ENCODE peak calls at places on chromosomes 13 and 19, in nine cellular contexts. P is HFFc6, N is pancreas, J is mammary epithelial cell, H is astrocyte of the spinal cord, A is coronary artery, L is right lobe of liver, R is OCI-LY7, V is Calu3. I is an unnamed sample.

GRCh38 chr19:48190288-48191284 is 20.1 kb downstream of the ZSWIM9 start:
- DNase-seq in P (no peak), N (peak; percentile 71), J (peak; percentile 99), H (peak; percentile 88), A (no peak), L (no peak), R (peak; percentile 90), V (peak; percentile 86), I (peak; percentile 34)

GRCh38 chr13:82407321-82407720 is 1475.0 kb downstream of the SLITRK1 start:
- DNase-seq in P (peak; percentile 13), N (no peak), J (no peak), H (no peak), A (no peak), L (no peak), R (no peak), V (no peak), I (no peak)

GRCh38 chr13:38405216-38405615 is 55.6 kb downstream of the UFM1 start:
- DNase-seq in P (no peak), N (no peak), J (no peak), H (no peak), A (no peak), L (no peak), R (no peak), V (no peak), I (no peak)

GRCh38 chr19:13729859-13730258 is 34.5 kb upstream of the MRI1 start:
- DNase-seq in P (peak; percentile 20), N (no peak), J (no peak), H (peak; percentile 20), A (no peak), L (no peak), R (no peak), V (no peak), I (no peak)

GRCh38 chr19:55146648-55147218 is 2.3 kb downstream of the TNNT1 start:
- DNase-seq in P (no peak), N (no peak), J (no peak), H (no peak), A (no peak), L (no peak), R (peak; percentile 42), V (peak; percentile 68), I (no peak)

GRCh38 chr13:52024481-52024880 is at the start of gene UTP14C:
- DNase-seq in P (no peak), N (no peak), J (peak; percentile 67), H (no peak), A (no peak), L (no peak), R (no peak), V (no peak), I (no peak)

GRCh38 chr19:43306097-43306496 is 36.8 kb upstream of the PSG9 start:
- DNase-seq in P (peak; percentile 37), N (no peak), J (no peak), H (no peak), A (no peak), L (no peak), R (no peak), V (no peak), I (no peak)

GRCh38 chr13:56528040-56528760 is 612.5 kb upstream of the PRR20A start:
- DNase-seq in P (no peak), N (no peak), J (no peak), H (no peak), A (no peak), L (no peak), R (no peak), V (no peak), I (no peak)

GRCh38 chr13:74047925-74048324 is 86.3 kb downstream of the KLF12 start:
- DNase-seq in P (no peak), N (no peak), J (peak; percentile 56), H (no peak), A (no peak), L (no peak), R (no peak), V (peak; percentile 3), I (no peak)

GRCh38 chr19:16969127-16969526 is 57.5 kb downstream of the CPAMD8 start:
- DNase-seq in P (no peak), N (no peak), J (peak; percentile 45), H (no peak), A (no peak), L (no peak), R (peak; percentile 57), V (peak; percentile 7), I (no peak)

GRCh38 chr13:29362849-29363604 is 232.5 kb downstream of the SLC7A1 start:
- DNase-seq in P (peak; percentile 29), N (peak; percentile 41), J (peak; percentile 32), H (peak; percentile 33), A (no peak), L (no peak), R (peak; percentile 67), V (peak; percentile 45), I (no peak)

GRCh38 chr13:79417741-79418140 is 11.7 kb upstream of the RBM26 start:
- DNase-seq in P (no peak), N (no peak), J (no peak), H (no peak), A (no peak), L (no peak), R (no peak), V (no peak), I (no peak)

DNA sequence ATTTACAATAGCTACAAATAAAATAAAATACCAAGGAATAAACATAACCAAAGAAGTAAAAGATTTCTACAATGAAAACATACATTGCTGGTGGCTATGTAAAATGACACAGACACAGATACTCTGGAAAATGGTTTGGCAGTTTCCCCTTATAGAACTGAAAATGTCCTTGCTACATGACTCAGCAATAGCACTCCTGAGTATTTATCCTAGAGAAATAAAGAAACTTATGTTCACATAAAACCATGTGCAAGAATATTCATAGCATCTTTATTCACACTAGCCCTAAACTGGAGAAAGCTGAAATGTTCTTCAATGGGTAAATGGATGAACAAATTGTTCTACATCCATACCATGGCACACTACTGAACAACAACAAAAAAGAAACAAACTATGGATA is 100.2 kb upstream of the RFC3 start:
- DNase-seq in P (no peak), N (no peak), J (no peak), H (no peak), A (no peak), L (no peak), R (no peak), V (no peak), I (no peak)
- TF ChIP-seq CTCF in P (no peak), N (no peak), J (no peak), H (no peak), A (no peak), L (no peak), R (no peak), V (no peak), I (no peak)

DNA sequence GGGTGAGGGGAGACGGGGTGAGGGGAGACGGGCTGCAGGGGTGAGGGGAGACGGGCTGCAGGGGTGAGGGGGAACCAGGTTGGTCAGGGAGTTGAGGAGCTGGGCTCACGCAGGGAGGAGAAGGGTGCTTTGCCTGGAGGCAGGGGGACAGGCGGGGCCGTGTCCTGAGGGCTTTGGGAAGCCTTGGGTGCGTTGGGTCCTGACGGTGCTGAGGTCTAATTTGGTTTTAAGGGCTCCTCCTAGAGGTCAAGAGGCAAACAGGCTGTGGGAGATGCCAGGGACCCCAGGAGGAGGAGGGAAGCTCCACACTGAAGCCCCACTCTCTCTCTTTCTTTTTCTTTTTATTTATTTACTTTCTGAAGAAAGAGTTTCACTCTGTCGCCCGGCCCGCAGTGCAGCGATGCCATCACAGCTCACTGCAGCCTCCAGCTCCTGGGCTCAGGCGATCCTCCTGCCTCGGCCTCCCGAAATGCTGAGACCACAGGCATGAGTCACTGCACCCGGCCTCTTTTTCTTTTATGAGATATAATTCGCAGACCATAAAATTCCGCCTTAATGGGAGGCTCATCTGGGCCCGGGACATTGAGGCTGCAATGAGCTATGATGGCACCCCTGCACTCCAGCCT is 9.3 kb upstream of the MISP start:
- DNase-seq in P (no peak), N (no peak), J (no peak), H (no peak), A (no peak), L (peak; percentile 43), R (peak; percentile 51), V (no peak), I (no peak)
- TF ChIP-seq CTCF in P (no peak), N (no peak), J (no peak), H (peak; percentile 17), A (no peak), L (peak; percentile 12), R (peak; percentile 63), V (no peak), I (no peak)

DNA sequence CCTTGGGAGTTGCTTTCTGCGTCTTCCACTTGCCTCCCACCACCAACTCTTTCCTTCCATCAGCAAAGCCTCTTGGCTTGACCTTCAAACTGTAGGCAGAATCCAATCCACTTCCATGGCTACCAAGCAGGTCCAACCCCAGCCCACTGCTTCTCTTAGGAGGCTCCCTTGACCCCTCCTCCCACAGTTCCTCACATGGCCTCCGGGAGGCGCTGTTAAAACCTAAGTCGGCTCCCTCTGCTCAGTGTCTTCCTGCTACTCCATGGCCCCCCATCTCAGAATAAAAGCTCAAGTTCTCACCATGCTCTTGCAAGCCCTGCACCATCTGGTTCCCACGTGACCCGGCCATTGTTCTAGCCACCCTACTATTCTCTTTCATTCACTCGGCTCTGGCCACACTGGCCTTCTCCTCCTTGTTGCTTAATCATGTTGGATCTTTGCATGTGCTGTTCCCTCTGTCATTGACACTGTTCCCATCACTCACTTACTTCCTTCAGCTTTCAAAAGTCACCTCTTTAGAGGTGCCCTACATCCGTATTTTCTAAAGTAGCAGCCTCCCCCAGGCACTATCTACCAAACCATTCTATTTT is 7.5 kb downstream of the IZUMO2 start:
- DNase-seq in P (no peak), N (no peak), J (no peak), H (no peak), A (no peak), L (no peak), R (no peak), V (no peak), I (no peak)
- TF ChIP-seq CTCF in P (peak; percentile 47), N (no peak), J (no peak), H (no peak), A (no peak), L (no peak), R (peak; percentile 64), V (peak; percentile 45), I (no peak)

DNA sequence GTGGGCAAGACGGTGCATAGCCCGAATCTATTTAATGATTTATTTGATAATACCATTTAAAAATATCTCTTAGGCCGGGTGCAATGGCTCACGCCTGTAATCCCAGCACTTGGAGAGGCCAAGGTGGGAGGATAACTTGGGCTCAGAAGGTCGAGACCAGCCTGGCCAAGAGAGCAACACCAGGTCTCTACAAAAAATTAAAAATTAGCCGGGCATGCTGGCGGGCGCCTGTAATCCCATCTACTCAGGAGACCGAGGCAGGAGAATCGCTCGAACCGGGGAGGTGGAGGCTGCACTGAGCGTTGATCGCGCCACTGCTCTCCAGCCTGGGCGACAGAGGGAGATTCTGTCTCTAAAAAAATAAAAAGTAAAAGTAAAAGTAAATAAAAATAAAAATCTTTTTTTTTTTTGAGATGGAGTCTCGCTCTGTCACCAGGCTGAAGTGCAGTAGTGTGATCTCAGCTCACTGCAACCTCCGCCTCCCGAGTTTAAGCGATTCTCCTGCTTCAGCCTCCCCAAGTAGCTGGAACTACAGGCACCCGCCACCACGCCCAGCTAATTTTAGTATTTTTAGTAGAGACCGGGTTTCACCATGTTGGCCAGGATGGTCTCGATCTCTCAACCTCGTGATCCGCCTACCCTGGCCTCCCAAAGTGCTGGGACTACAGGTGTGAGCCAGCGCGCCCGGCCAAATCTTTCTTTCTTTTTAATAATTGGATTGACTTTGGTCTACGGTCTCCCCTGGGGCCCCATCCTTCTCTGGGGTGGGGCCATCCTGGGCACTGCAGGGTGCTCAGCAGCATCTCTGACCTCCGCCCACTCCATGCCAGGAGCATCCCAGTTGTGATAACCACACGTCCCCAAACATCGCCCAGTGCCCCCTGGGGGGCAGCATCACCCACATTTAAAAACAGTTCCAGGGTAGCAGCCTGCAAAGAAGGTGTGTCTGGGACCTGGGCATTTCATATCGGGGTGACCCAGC is 90.7 kb downstream of the GNG7 start:
- DNase-seq in P (no peak), N (no peak), J (no peak), H (no peak), A (no peak), L (no peak), R (peak; percentile 57), V (no peak), I (no peak)
- TF ChIP-seq CTCF in P (peak; percentile 23), N (no peak), J (peak; percentile 28), H (no peak), A (no peak), L (no peak), R (peak; percentile 76), V (no peak), I (peak; percentile 22)